ENCODE peak calls at places on chromosomes 13 and 19, in ten cellular contexts. One of them, this sample, is unnamed.

GRCh38 chr19:20863176-20863575 is 59.9 kb upstream of the ZNF85 start:
- DNase-seq in neuronal stem cell: no peak
- DNase-seq in activated T-cell treated with anti-CD3 and anti-CD28 coated beads for 4 hours: no peak
- DNase-seq in stimulated activated CD4-positive, alpha-beta T cell treated with anti-CD3 and anti-CD28 coated beads, TNF-alpha, amount 100 ng/mL, for 1 hour: no peak
- DNase-seq in HTR-8/SVneo: no peak
- DNase-seq in foreskin fibroblast: no peak
- DNase-seq in left lung: no peak
- DNase-seq in neural progenitor cell: no peak
- DNase-seq in heart left ventricle: no peak
- DNase-seq in heart right ventricle: no peak
- DNase-seq in this sample: no peak

GRCh38 chr13:42395066-42395821 is 123.3 kb downstream of the AKAP11 start:
- DNase-seq in neuronal stem cell: no peak
- DNase-seq in activated T-cell treated with anti-CD3 and anti-CD28 coated beads for 4 hours: no peak
- DNase-seq in stimulated activated CD4-positive, alpha-beta T cell treated with anti-CD3 and anti-CD28 coated beads, TNF-alpha, amount 100 ng/mL, for 1 hour: no peak
- DNase-seq in HTR-8/SVneo: no peak
- DNase-seq in foreskin fibroblast: no peak
- DNase-seq in left lung: no peak
- DNase-seq in neural progenitor cell: no peak
- DNase-seq in heart left ventricle: no peak
- DNase-seq in heart right ventricle: no peak
- DNase-seq in this sample: no peak

GRCh38 chr13:101417501-101417900 is 1.2 kb upstream of the NALCN start:
- DNase-seq in neuronal stem cell: no peak
- DNase-seq in activated T-cell treated with anti-CD3 and anti-CD28 coated beads for 4 hours: no peak
- DNase-seq in stimulated activated CD4-positive, alpha-beta T cell treated with anti-CD3 and anti-CD28 coated beads, TNF-alpha, amount 100 ng/mL, for 1 hour: no peak
- DNase-seq in HTR-8/SVneo: no peak
- DNase-seq in foreskin fibroblast: no peak
- DNase-seq in left lung: no peak
- DNase-seq in neural progenitor cell: no peak
- DNase-seq in heart left ventricle: no peak
- DNase-seq in heart right ventricle: no peak
- DNase-seq in this sample: no peak

GRCh38 chr19:14409157-14410053 is 9.7 kb downstream of the DDX39A start:
- DNase-seq in neuronal stem cell: no peak
- DNase-seq in activated T-cell treated with anti-CD3 and anti-CD28 coated beads for 4 hours: no peak
- DNase-seq in stimulated activated CD4-positive, alpha-beta T cell treated with anti-CD3 and anti-CD28 coated beads, TNF-alpha, amount 100 ng/mL, for 1 hour: no peak
- DNase-seq in HTR-8/SVneo: no peak
- DNase-seq in foreskin fibroblast: no peak
- DNase-seq in left lung: no peak
- DNase-seq in neural progenitor cell: no peak
- DNase-seq in heart left ventricle: no peak
- DNase-seq in heart right ventricle: no peak
- DNase-seq in this sample: no peak

GRCh38 chr13:28620011-28620830 is 38.7 kb upstream of the POMP start:
- DNase-seq in neuronal stem cell: no peak
- DNase-seq in activated T-cell treated with anti-CD3 and anti-CD28 coated beads for 4 hours: no peak
- DNase-seq in stimulated activated CD4-positive, alpha-beta T cell treated with anti-CD3 and anti-CD28 coated beads, TNF-alpha, amount 100 ng/mL, for 1 hour: no peak
- DNase-seq in HTR-8/SVneo: no peak
- DNase-seq in foreskin fibroblast: no peak
- DNase-seq in left lung: no peak
- DNase-seq in neural progenitor cell: no peak
- DNase-seq in heart left ventricle: no peak
- DNase-seq in heart right ventricle: no peak
- DNase-seq in this sample: no peak

GRCh38 chr19:33177417-33177976 is 16.6 kb upstream of the LRP3 start:
- DNase-seq in neuronal stem cell: no peak
- DNase-seq in activated T-cell treated with anti-CD3 and anti-CD28 coated beads for 4 hours: no peak
- DNase-seq in stimulated activated CD4-positive, alpha-beta T cell treated with anti-CD3 and anti-CD28 coated beads, TNF-alpha, amount 100 ng/mL, for 1 hour: peak; percentile 56
- DNase-seq in HTR-8/SVneo: peak; percentile 45
- DNase-seq in foreskin fibroblast: no peak
- DNase-seq in left lung: no peak
- DNase-seq in neural progenitor cell: peak; percentile 79
- DNase-seq in heart left ventricle: no peak
- DNase-seq in heart right ventricle: no peak
- DNase-seq in this sample: peak; percentile 88

GRCh38 chr19:46745521-46746280 is at the start of gene FKRP:
- DNase-seq in neuronal stem cell: no peak
- DNase-seq in activated T-cell treated with anti-CD3 and anti-CD28 coated beads for 4 hours: peak; percentile 28
- DNase-seq in stimulated activated CD4-positive, alpha-beta T cell treated with anti-CD3 and anti-CD28 coated beads, TNF-alpha, amount 100 ng/mL, for 1 hour: no peak
- DNase-seq in HTR-8/SVneo: no peak
- DNase-seq in foreskin fibroblast: peak; percentile 49
- DNase-seq in left lung: no peak
- DNase-seq in neural progenitor cell: peak; percentile 69
- DNase-seq in heart left ventricle: no peak
- DNase-seq in heart right ventricle: no peak
- DNase-seq in this sample: peak; percentile 66

GRCh38 chr19:38700350-38700932 is 43.8 kb downstream of the CAPN12 start:
- DNase-seq in neuronal stem cell: no peak
- DNase-seq in activated T-cell treated with anti-CD3 and anti-CD28 coated beads for 4 hours: no peak
- DNase-seq in stimulated activated CD4-positive, alpha-beta T cell treated with anti-CD3 and anti-CD28 coated beads, TNF-alpha, amount 100 ng/mL, for 1 hour: no peak
- DNase-seq in HTR-8/SVneo: no peak
- DNase-seq in foreskin fibroblast: no peak
- DNase-seq in left lung: no peak
- DNase-seq in neural progenitor cell: no peak
- DNase-seq in heart left ventricle: no peak
- DNase-seq in heart right ventricle: no peak
- DNase-seq in this sample: no peak

GRCh38 chr13:38674208-38674607 is 12.7 kb upstream of the FREM2 start:
- DNase-seq in neuronal stem cell: no peak
- DNase-seq in activated T-cell treated with anti-CD3 and anti-CD28 coated beads for 4 hours: no peak
- DNase-seq in stimulated activated CD4-positive, alpha-beta T cell treated with anti-CD3 and anti-CD28 coated beads, TNF-alpha, amount 100 ng/mL, for 1 hour: no peak
- DNase-seq in HTR-8/SVneo: no peak
- DNase-seq in foreskin fibroblast: no peak
- DNase-seq in left lung: no peak
- DNase-seq in neural progenitor cell: no peak
- DNase-seq in heart left ventricle: no peak
- DNase-seq in heart right ventricle: no peak
- DNase-seq in this sample: no peak

GRCh38 chr19:46635920-46636761 is at the start of gene GNG8:
- DNase-seq in neuronal stem cell: no peak
- DNase-seq in activated T-cell treated with anti-CD3 and anti-CD28 coated beads for 4 hours: no peak
- DNase-seq in stimulated activated CD4-positive, alpha-beta T cell treated with anti-CD3 and anti-CD28 coated beads, TNF-alpha, amount 100 ng/mL, for 1 hour: no peak
- DNase-seq in HTR-8/SVneo: no peak
- DNase-seq in foreskin fibroblast: no peak
- DNase-seq in left lung: no peak
- DNase-seq in neural progenitor cell: peak; percentile 72
- DNase-seq in heart left ventricle: no peak
- DNase-seq in heart right ventricle: no peak
- DNase-seq in this sample: no peak

GRCh38 chr13:58869566-58869965 is 1238.0 kb downstream of the PCDH17 start:
- DNase-seq in neuronal stem cell: no peak
- DNase-seq in activated T-cell treated with anti-CD3 and anti-CD28 coated beads for 4 hours: no peak
- DNase-seq in stimulated activated CD4-positive, alpha-beta T cell treated with anti-CD3 and anti-CD28 coated beads, TNF-alpha, amount 100 ng/mL, for 1 hour: no peak
- DNase-seq in HTR-8/SVneo: no peak
- DNase-seq in foreskin fibroblast: no peak
- DNase-seq in left lung: no peak
- DNase-seq in neural progenitor cell: no peak
- DNase-seq in heart left ventricle: no peak
- DNase-seq in heart right ventricle: no peak
- DNase-seq in this sample: no peak

GRCh38 chr19:3932931-3933810 is at the start of gene NMRK2:
- DNase-seq in neuronal stem cell: peak; percentile 15
- DNase-seq in activated T-cell treated with anti-CD3 and anti-CD28 coated beads for 4 hours: no peak
- DNase-seq in stimulated activated CD4-positive, alpha-beta T cell treated with anti-CD3 and anti-CD28 coated beads, TNF-alpha, amount 100 ng/mL, for 1 hour: no peak
- DNase-seq in HTR-8/SVneo: no peak
- DNase-seq in foreskin fibroblast: no peak
- DNase-seq in left lung: no peak
- DNase-seq in neural progenitor cell: peak; percentile 57
- DNase-seq in heart left ventricle: peak; percentile 76
- DNase-seq in heart right ventricle: peak; percentile 54
- DNase-seq in this sample: peak; percentile 53

GRCh38 chr13:110444226-110444653 is 117.3 kb downstream of the RAB20 start:
- DNase-seq in neuronal stem cell: no peak
- DNase-seq in activated T-cell treated with anti-CD3 and anti-CD28 coated beads for 4 hours: no peak
- DNase-seq in stimulated activated CD4-positive, alpha-beta T cell treated with anti-CD3 and anti-CD28 coated beads, TNF-alpha, amount 100 ng/mL, for 1 hour: no peak
- DNase-seq in HTR-8/SVneo: no peak
- DNase-seq in foreskin fibroblast: peak; percentile 71
- DNase-seq in left lung: no peak
- DNase-seq in neural progenitor cell: no peak
- DNase-seq in heart left ventricle: no peak
- DNase-seq in heart right ventricle: no peak
- DNase-seq in this sample: no peak

GRCh38 chr19:13428352-13428751 is 77.9 kb downstream of the CACNA1A start:
- DNase-seq in neuronal stem cell: no peak
- DNase-seq in activated T-cell treated with anti-CD3 and anti-CD28 coated beads for 4 hours: no peak
- DNase-seq in stimulated activated CD4-positive, alpha-beta T cell treated with anti-CD3 and anti-CD28 coated beads, TNF-alpha, amount 100 ng/mL, for 1 hour: no peak
- DNase-seq in HTR-8/SVneo: peak; percentile 30
- DNase-seq in foreskin fibroblast: peak; percentile 54
- DNase-seq in left lung: no peak
- DNase-seq in neural progenitor cell: no peak
- DNase-seq in heart left ventricle: no peak
- DNase-seq in heart right ventricle: no peak
- DNase-seq in this sample: no peak

GRCh38 chr13:90447735-90448103 is 899.8 kb upstream of the MIR17HG start:
- DNase-seq in neuronal stem cell: no peak
- DNase-seq in activated T-cell treated with anti-CD3 and anti-CD28 coated beads for 4 hours: no peak
- DNase-seq in stimulated activated CD4-positive, alpha-beta T cell treated with anti-CD3 and anti-CD28 coated beads, TNF-alpha, amount 100 ng/mL, for 1 hour: no peak
- DNase-seq in HTR-8/SVneo: peak; percentile 15
- DNase-seq in foreskin fibroblast: peak; percentile 57
- DNase-seq in left lung: no peak
- DNase-seq in neural progenitor cell: peak; percentile 11
- DNase-seq in heart left ventricle: no peak
- DNase-seq in heart right ventricle: no peak
- DNase-seq in this sample: no peak

GRCh38 chr19:49977846-49978245 is 16.9 kb upstream of the SIGLEC11 start:
- DNase-seq in neuronal stem cell: no peak
- DNase-seq in activated T-cell treated with anti-CD3 and anti-CD28 coated beads for 4 hours: no peak
- DNase-seq in stimulated activated CD4-positive, alpha-beta T cell treated with anti-CD3 and anti-CD28 coated beads, TNF-alpha, amount 100 ng/mL, for 1 hour: no peak
- DNase-seq in HTR-8/SVneo: no peak
- DNase-seq in foreskin fibroblast: no peak
- DNase-seq in left lung: no peak
- DNase-seq in neural progenitor cell: no peak
- DNase-seq in heart left ventricle: no peak
- DNase-seq in heart right ventricle: no peak
- DNase-seq in this sample: peak; percentile 55

GRCh38 chr19:1455336-1456120 is 5.6 kb downstream of the APC2 start:
- DNase-seq in neuronal stem cell: no peak
- DNase-seq in activated T-cell treated with anti-CD3 and anti-CD28 coated beads for 4 hours: no peak
- DNase-seq in stimulated activated CD4-positive, alpha-beta T cell treated with anti-CD3 and anti-CD28 coated beads, TNF-alpha, amount 100 ng/mL, for 1 hour: no peak
- DNase-seq in HTR-8/SVneo: no peak
- DNase-seq in foreskin fibroblast: peak; percentile 67
- DNase-seq in left lung: no peak
- DNase-seq in neural progenitor cell: peak; percentile 70
- DNase-seq in heart left ventricle: peak; percentile 72
- DNase-seq in heart right ventricle: no peak
- DNase-seq in this sample: peak; percentile 67

GRCh38 chr19:41911889-41912731 is 16.1 kb downstream of the ERFL start:
- DNase-seq in neuronal stem cell: no peak
- DNase-seq in activated T-cell treated with anti-CD3 and anti-CD28 coated beads for 4 hours: no peak
- DNase-seq in stimulated activated CD4-positive, alpha-beta T cell treated with anti-CD3 and anti-CD28 coated beads, TNF-alpha, amount 100 ng/mL, for 1 hour: no peak
- DNase-seq in HTR-8/SVneo: no peak
- DNase-seq in foreskin fibroblast: no peak
- DNase-seq in left lung: no peak
- DNase-seq in neural progenitor cell: no peak
- DNase-seq in heart left ventricle: no peak
- DNase-seq in heart right ventricle: no peak
- DNase-seq in this sample: no peak

GRCh38 chr13:97631158-97631557 is 197.2 kb downstream of the RAP2A start:
- DNase-seq in neuronal stem cell: no peak
- DNase-seq in activated T-cell treated with anti-CD3 and anti-CD28 coated beads for 4 hours: no peak
- DNase-seq in stimulated activated CD4-positive, alpha-beta T cell treated with anti-CD3 and anti-CD28 coated beads, TNF-alpha, amount 100 ng/mL, for 1 hour: no peak
- DNase-seq in HTR-8/SVneo: no peak
- DNase-seq in foreskin fibroblast: no peak
- DNase-seq in left lung: no peak
- DNase-seq in neural progenitor cell: peak; percentile 34
- DNase-seq in heart left ventricle: no peak
- DNase-seq in heart right ventricle: no peak
- DNase-seq in this sample: no peak

GRCh38 chr19:46490774-46491173 is 4.9 kb downstream of the PNMA8B start:
- DNase-seq in neuronal stem cell: no peak
- DNase-seq in activated T-cell treated with anti-CD3 and anti-CD28 coated beads for 4 hours: no peak
- DNase-seq in stimulated activated CD4-positive, alpha-beta T cell treated with anti-CD3 and anti-CD28 coated beads, TNF-alpha, amount 100 ng/mL, for 1 hour: no peak
- DNase-seq in HTR-8/SVneo: no peak
- DNase-seq in foreskin fibroblast: no peak
- DNase-seq in left lung: no peak
- DNase-seq in neural progenitor cell: no peak
- DNase-seq in heart left ventricle: no peak
- DNase-seq in heart right ventricle: no peak
- DNase-seq in this sample: no peak

GRCh38 chr19:2983351-2984195 is 6.2 kb downstream of the TLE6 start:
- DNase-seq in neuronal stem cell: no peak
- DNase-seq in activated T-cell treated with anti-CD3 and anti-CD28 coated beads for 4 hours: no peak
- DNase-seq in stimulated activated CD4-positive, alpha-beta T cell treated with anti-CD3 and anti-CD28 coated beads, TNF-alpha, amount 100 ng/mL, for 1 hour: no peak
- DNase-seq in HTR-8/SVneo: no peak
- DNase-seq in foreskin fibroblast: peak; percentile 44
- DNase-seq in left lung: peak; percentile 48
- DNase-seq in neural progenitor cell: peak; percentile 92
- DNase-seq in heart left ventricle: peak; percentile 84
- DNase-seq in heart right ventricle: peak; percentile 75
- DNase-seq in this sample: peak; percentile 96

GRCh38 chr19:4343056-4343844 is at the start of gene MPND:
- DNase-seq in neuronal stem cell: peak; percentile 85
- DNase-seq in activated T-cell treated with anti-CD3 and anti-CD28 coated beads for 4 hours: peak; percentile 94
- DNase-seq in stimulated activated CD4-positive, alpha-beta T cell treated with anti-CD3 and anti-CD28 coated beads, TNF-alpha, amount 100 ng/mL, for 1 hour: peak; percentile 77
- DNase-seq in HTR-8/SVneo: peak; percentile 64
- DNase-seq in foreskin fibroblast: peak; percentile 93
- DNase-seq in left lung: peak; percentile 94
- DNase-seq in neural progenitor cell: peak; percentile 96
- DNase-seq in heart left ventricle: peak; percentile 97
- DNase-seq in heart right ventricle: peak; percentile 94
- DNase-seq in this sample: peak; percentile 97

GRCh38 chr13:66410314-66410713 is 819.8 kb downstream of the PCDH9 start:
- DNase-seq in neuronal stem cell: no peak
- DNase-seq in activated T-cell treated with anti-CD3 and anti-CD28 coated beads for 4 hours: no peak
- DNase-seq in stimulated activated CD4-positive, alpha-beta T cell treated with anti-CD3 and anti-CD28 coated beads, TNF-alpha, amount 100 ng/mL, for 1 hour: no peak
- DNase-seq in HTR-8/SVneo: no peak
- DNase-seq in foreskin fibroblast: peak; percentile 29
- DNase-seq in left lung: no peak
- DNase-seq in neural progenitor cell: no peak
- DNase-seq in heart left ventricle: no peak
- DNase-seq in heart right ventricle: no peak
- DNase-seq in this sample: no peak

GRCh38 chr19:18109731-18110671 is 12.4 kb downstream of the MAST3 start:
- DNase-seq in neuronal stem cell: no peak
- DNase-seq in activated T-cell treated with anti-CD3 and anti-CD28 coated beads for 4 hours: no peak
- DNase-seq in stimulated activated CD4-positive, alpha-beta T cell treated with anti-CD3 and anti-CD28 coated beads, TNF-alpha, amount 100 ng/mL, for 1 hour: no peak
- DNase-seq in HTR-8/SVneo: peak; percentile 49
- DNase-seq in foreskin fibroblast: peak; percentile 62
- DNase-seq in left lung: peak; percentile 75
- DNase-seq in neural progenitor cell: peak; percentile 76
- DNase-seq in heart left ventricle: peak; percentile 85
- DNase-seq in heart right ventricle: no peak
- DNase-seq in this sample: peak; percentile 64

GRCh38 chr19:45051929-45052579 is 13.2 kb downstream of the CLASRP start:
- DNase-seq in neuronal stem cell: no peak
- DNase-seq in activated T-cell treated with anti-CD3 and anti-CD28 coated beads for 4 hours: no peak
- DNase-seq in stimulated activated CD4-positive, alpha-beta T cell treated with anti-CD3 and anti-CD28 coated beads, TNF-alpha, amount 100 ng/mL, for 1 hour: no peak
- DNase-seq in HTR-8/SVneo: no peak
- DNase-seq in foreskin fibroblast: no peak
- DNase-seq in left lung: no peak
- DNase-seq in neural progenitor cell: no peak
- DNase-seq in heart left ventricle: no peak
- DNase-seq in heart right ventricle: no peak
- DNase-seq in this sample: no peak

GRCh38 chr19:41330946-41331678 is 21.1 kb downstream of the CCDC97 start:
- DNase-seq in neuronal stem cell: no peak
- DNase-seq in activated T-cell treated with anti-CD3 and anti-CD28 coated beads for 4 hours: no peak
- DNase-seq in stimulated activated CD4-positive, alpha-beta T cell treated with anti-CD3 and anti-CD28 coated beads, TNF-alpha, amount 100 ng/mL, for 1 hour: no peak
- DNase-seq in HTR-8/SVneo: no peak
- DNase-seq in foreskin fibroblast: no peak
- DNase-seq in left lung: no peak
- DNase-seq in neural progenitor cell: no peak
- DNase-seq in heart left ventricle: no peak
- DNase-seq in heart right ventricle: no peak
- DNase-seq in this sample: no peak

GRCh38 chr19:52191951-52192350 is 2.1 kb downstream of the PPP2R1A start:
- DNase-seq in neuronal stem cell: no peak
- DNase-seq in activated T-cell treated with anti-CD3 and anti-CD28 coated beads for 4 hours: no peak
- DNase-seq in stimulated activated CD4-positive, alpha-beta T cell treated with anti-CD3 and anti-CD28 coated beads, TNF-alpha, amount 100 ng/mL, for 1 hour: no peak
- DNase-seq in HTR-8/SVneo: no peak
- DNase-seq in foreskin fibroblast: no peak
- DNase-seq in left lung: no peak
- DNase-seq in neural progenitor cell: no peak
- DNase-seq in heart left ventricle: no peak
- DNase-seq in heart right ventricle: peak; percentile 38
- DNase-seq in this sample: no peak

GRCh38 chr19:14544047-14544446 is 14.7 kb downstream of the TECR start:
- DNase-seq in neuronal stem cell: no peak
- DNase-seq in activated T-cell treated with anti-CD3 and anti-CD28 coated beads for 4 hours: no peak
- DNase-seq in stimulated activated CD4-positive, alpha-beta T cell treated with anti-CD3 and anti-CD28 coated beads, TNF-alpha, amount 100 ng/mL, for 1 hour: no peak
- DNase-seq in HTR-8/SVneo: no peak
- DNase-seq in foreskin fibroblast: no peak
- DNase-seq in left lung: no peak
- DNase-seq in neural progenitor cell: no peak
- DNase-seq in heart left ventricle: no peak
- DNase-seq in heart right ventricle: no peak
- DNase-seq in this sample: no peak

This sample was measured in left kidney.